ENCODE peak calls at places on chromosomes 12 and 14, in eight cellular contexts. T is left colon; Y is MM.1S; G is HS-27A; K is T1000; B is NCI-H2029; O is activated CD4-positive, alpha-beta T cell treated with anti-CD3 and anti-CD28 coated beads, Interleukin-2, amount 50 U/mL, for 48 hours; C is NAMALWA. V is an unnamed sample.

GRCh38 chr12:101670007-101670671 is 27.3 kb upstream of the CHPT1 start:
- DNase-seq in C (peak), K (no peak), Y (peak), O (peak), B (no peak), T (peak), G (no peak), V (no peak)

GRCh38 chr12:5479761-5480160 is 47.9 kb downstream of the NTF3 start:
- DNase-seq in T (no peak), O (no peak), K (no peak), C (no peak), G (no peak), Y (no peak), B (no peak), V (no peak)

GRCh38 chr14:100671386-100671901 is 55.2 kb upstream of the DLK1 start:
- DNase-seq in K (no peak), O (no peak), Y (no peak), C (no peak), B (no peak), G (no peak), T (no peak), V (no peak)

GRCh38 chr12:104137175-104137901 is 672 bp downstream of the NFYB start:
- DNase-seq in B (peak), K (no peak), G (no peak), C (peak), T (peak), Y (peak), O (peak), V (peak)

GRCh38 chr14:71733210-71733883 is 198.9 kb upstream of the RGS6 start:
- DNase-seq in O (no peak), Y (no peak), G (no peak), C (no peak), B (no peak), K (no peak), T (no peak), V (no peak)

GRCh38 chr12:122527478-122527944 is 462 bp downstream of the KNTC1 start:
- DNase-seq in O (no peak), K (no peak), G (no peak), C (peak), B (peak), Y (peak), T (peak), V (peak)

GRCh38 chr14:104559043-104559768 is 20.4 kb upstream of the C14orf180 start:
- DNase-seq in Y (no peak), K (no peak), C (no peak), O (no peak), B (no peak), T (peak), G (no peak), V (peak)

GRCh38 chr12:122130150-122130549 is 43.9 kb downstream of the IL31 start:
- DNase-seq in O (no peak), C (no peak), G (peak), Y (no peak), B (no peak), T (no peak), K (no peak), V (no peak)

GRCh38 chr12:49131973-49132461 is 822 bp upstream of the TUBA1B start:
- DNase-seq in K (no peak), Y (peak), T (peak), G (no peak), C (no peak), O (no peak), B (no peak), V (peak)

GRCh38 chr12:3913278-3913677 is 40.1 kb upstream of the PARP11 start:
- DNase-seq in K (no peak), T (no peak), B (no peak), C (no peak), O (no peak), Y (no peak), G (no peak), V (no peak)

GRCh38 chr12:131104464-131105350 is 151.0 kb downstream of the ADGRD1 start:
- DNase-seq in C (peak), G (no peak), Y (peak), B (peak), T (peak), K (no peak), O (peak), V (peak)

GRCh38 chr14:52110441-52111086 is 41.7 kb upstream of the NID2 start:
- DNase-seq in Y (no peak), B (no peak), K (no peak), T (no peak), C (no peak), O (no peak), G (no peak), V (no peak)

GRCh38 chr12:46983959-46984833 is 95.2 kb upstream of the PCED1B start:
- DNase-seq in C (peak), B (peak), G (peak), Y (peak), K (peak), O (peak), T (no peak), V (peak)

GRCh38 chr14:32201196-32201815 is 539 bp upstream of the RNU6-7 start:
- DNase-seq in B (peak), G (no peak), T (peak), O (peak), C (no peak), K (peak), Y (peak), V (peak)

GRCh38 chr14:20413785-20414117 is 450 bp upstream of the TEP1 start:
- DNase-seq in T (no peak), Y (no peak), C (peak), B (no peak), G (no peak), O (peak), K (no peak), V (no peak)

GRCh38 chr12:57127710-57128518 is at the start of gene LRP1:
- DNase-seq in B (peak), K (peak), T (peak), G (no peak), Y (peak), C (peak), O (peak), V (peak)

GRCh38 chr12:115619061-115619460 is 658.4 kb downstream of the MED13L start:
- DNase-seq in Y (no peak), O (no peak), T (no peak), B (no peak), K (no peak), C (no peak), G (no peak), V (no peak)

GRCh38 chr14:102828201-102828600 is 51.0 kb downstream of the TRAF3 start:
- DNase-seq in O (no peak), T (no peak), G (no peak), K (no peak), B (no peak), C (no peak), Y (no peak), V (no peak)

GRCh38 chr12:10307630-10308029 is at the start of gene KLRD1:
- DNase-seq in T (no peak), B (no peak), K (no peak), G (no peak), C (no peak), Y (no peak), O (no peak), V (no peak)

GRCh38 chr14:30719137-30719536 is 97.0 kb downstream of the SCFD1 start:
- DNase-seq in Y (no peak), B (no peak), O (no peak), G (no peak), T (no peak), K (no peak), C (no peak), V (no peak)

GRCh38 chr12:93234641-93235040 is 143.1 kb upstream of the NUDT4 start:
- DNase-seq in G (no peak), Y (no peak), C (no peak), B (peak), T (no peak), O (no peak), K (no peak), V (no peak)

GRCh38 chr14:47149326-47149725 is 497.7 kb upstream of the RPL10L start:
- DNase-seq in T (no peak), Y (no peak), K (no peak), B (no peak), G (no peak), O (no peak), C (no peak), V (no peak)

GRCh38 chr12:89073027-89073398 is 279.3 kb downstream of the DUSP6 start:
- DNase-seq in O (no peak), K (peak), G (peak), Y (no peak), B (peak), C (no peak), T (no peak), V (no peak)

GRCh38 chr14:54665938-54666337 is 99.0 kb downstream of the SAMD4A start:
- DNase-seq in T (no peak), C (no peak), B (no peak), O (no peak), K (no peak), Y (no peak), G (no peak), V (no peak)

GRCh38 chr12:49212572-49212971 is 23.7 kb upstream of the TUBA1A start:
- DNase-seq in T (no peak), Y (no peak), C (no peak), O (no peak), B (no peak), K (no peak), G (no peak), V (no peak)

GRCh38 chr12:19482036-19482435 is 42.7 kb downstream of the AEBP2 start:
- DNase-seq in C (no peak), T (no peak), O (no peak), G (no peak), Y (no peak), B (no peak), K (no peak), V (no peak)

GRCh38 chr12:99043319-99043914 is 398.3 kb downstream of the APAF1 start:
- DNase-seq in O (peak), T (peak), K (peak), B (peak), Y (peak), G (no peak), C (peak), V (peak)

GRCh38 chr12:49903700-49904423 is at the start of gene FAIM2:
- DNase-seq in C (no peak), Y (no peak), O (peak), B (peak), K (no peak), T (peak), G (no peak), V (peak)

GRCh38 chr12:32860182-32860581 is 36.4 kb downstream of the PKP2 start:
- DNase-seq in T (no peak), B (no peak), O (no peak), C (no peak), K (no peak), G (no peak), Y (no peak), V (no peak)

GRCh38 chr14:22432348-22432976 is 156.6 kb downstream of the DAD1 start:
- DNase-seq in G (peak), Y (no peak), O (no peak), B (peak), T (peak), C (peak), K (no peak), V (peak)

GRCh38 chr14:21070083-21070609 is at the start of gene ARHGEF40:
- DNase-seq in T (peak), K (no peak), B (no peak), Y (peak), G (no peak), O (no peak), C (peak), V (no peak)

GRCh38 chr12:81141220-81141619 is 63.3 kb downstream of the ACSS3 start:
- DNase-seq in B (no peak), T (no peak), K (no peak), Y (no peak), G (no peak), O (no peak), C (no peak), V (no peak)

GRCh38 chr14:103284574-103285467 is 49.2 kb upstream of the EIF5 start:
- DNase-seq in C (no peak), O (no peak), K (no peak), G (no peak), Y (no peak), T (no peak), B (no peak), V (no peak)

GRCh38 chr14:66600416-66600815 is 92.5 kb downstream of the GPHN start:
- DNase-seq in T (no peak), O (no peak), C (no peak), K (no peak), B (no peak), G (no peak), Y (no peak), V (no peak)

GRCh38 chr14:93897476-93897845 is 29.7 kb upstream of the FAM181A start:
- DNase-seq in B (no peak), K (no peak), C (no peak), Y (no peak), G (no peak), T (no peak), O (no peak), V (no peak)

GRCh38 chr14:102201369-102201748 is 61.7 kb downstream of the WDR20 start:
- DNase-seq in K (no peak), B (no peak), T (no peak), C (no peak), O (peak), Y (no peak), G (no peak), V (no peak)

GRCh38 chr14:92122351-92122677 is 545 bp downstream of the CPSF2 start:
- DNase-seq in O (no peak), Y (peak), G (no peak), K (no peak), C (peak), B (no peak), T (no peak), V (peak)

GRCh38 chr12:113237748-113238147 is 16.5 kb downstream of the TPCN1 start:
- DNase-seq in K (no peak), B (no peak), C (no peak), T (no peak), G (no peak), O (no peak), Y (no peak), V (no peak)

GRCh38 chr14:95291859-95292542 is 27.7 kb downstream of the CLMN start:
- DNase-seq in B (peak), Y (no peak), K (no peak), O (no peak), T (peak), C (peak), G (peak), V (peak)

GRCh38 chr14:64444984-64445845 is 20.1 kb upstream of the AKAP5 start:
- DNase-seq in K (no peak), C (no peak), B (no peak), G (no peak), Y (peak), T (peak), O (peak), V (no peak)

V was measured in DMS79 treated with DMSO at 0.1 percent for 48 hours.